ENCODE peak calls at places on chromosomes 4 and X, in five cellular contexts. I, X, N, P and L are unnamed samples.

GRCh38 chr4:181962321-181962720 is 280.9 kb upstream of the TENM3 start:
- DNase-seq in I (no peak), X (no peak), N (no peak), P (no peak), L (no peak)

GRCh38 chrX:111868726-111869638 is 7.0 kb upstream of the TRPC5OS start:
- DNase-seq in I (peak), X (no peak), N (no peak), P (no peak), L (no peak)

GRCh38 chr4:95165926-95166524 is 382.7 kb downstream of the UNC5C start:
- DNase-seq in I (peak), X (peak), N (peak), P (peak), L (no peak)

GRCh38 chrX:15855562-15856256 is 1.1 kb upstream of the AP1S2 start:
- DNase-seq in I (peak), X (no peak), N (no peak), P (no peak), L (peak)

GRCh38 chr4:93731448-93731847 is 97.1 kb upstream of the ATOH1 start:
- DNase-seq in I (no peak), X (no peak), N (no peak), P (no peak), L (no peak)

GRCh38 chr4:188162698-188163097 is 23.5 kb downstream of the TRIML1 start:
- DNase-seq in I (no peak), X (no peak), N (no peak), P (no peak), L (no peak)

GRCh38 chrX:153828723-153829548 is 1.4 kb downstream of the PDZD4 start:
- DNase-seq in I (no peak), X (no peak), N (no peak), P (no peak), L (no peak)

GRCh38 chrX:122565952-122566351 is 618.1 kb upstream of the GRIA3 start:
- DNase-seq in I (no peak), X (no peak), N (no peak), P (no peak), L (no peak)

GRCh38 chrX:136162827-136163427 is 15.6 kb downstream of the FHL1 start:
- DNase-seq in I (peak), X (peak), N (peak), P (no peak), L (peak)

GRCh38 chrX:28498658-28499057 is 88.6 kb upstream of the IL1RAPL1 start:
- DNase-seq in I (no peak), X (no peak), N (no peak), P (no peak), L (no peak)

GRCh38 chr4:150348079-150348478 is 233.9 kb upstream of the MAB21L2 start:
- DNase-seq in I (no peak), X (no peak), N (no peak), P (no peak), L (no peak)

GRCh38 chr4:187903700-187904099 is 91.9 kb upstream of the ZFP42 start:
- DNase-seq in I (no peak), X (no peak), N (no peak), P (no peak), L (no peak)

GRCh38 chr4:169854090-169854489 is 96.3 kb upstream of the HPF1 start:
- DNase-seq in I (no peak), X (no peak), N (no peak), P (no peak), L (no peak)

GRCh38 chrX:43277879-43278278 is 378.2 kb upstream of the MAOA start:
- DNase-seq in I (no peak), X (no peak), N (no peak), P (no peak), L (no peak)

GRCh38 chr4:105192910-105193309 is 46.2 kb downstream of the TET2 start:
- DNase-seq in I (no peak), X (no peak), N (no peak), P (no peak), L (no peak)

GRCh38 chr4:78482281-78482680 is 69.3 kb upstream of the ANXA3 start:
- DNase-seq in I (no peak), X (no peak), N (no peak), P (no peak), L (no peak)

GRCh38 chrX:44439242-44439641 is 95.8 kb upstream of the EFHC2 start:
- DNase-seq in I (no peak), X (no peak), N (no peak), P (no peak), L (no peak)

GRCh38 chr4:120769227-120769626 is 153.3 kb downstream of the PRDM5 start:
- DNase-seq in I (no peak), X (no peak), N (no peak), P (no peak), L (no peak)

GRCh38 chr4:16090306-16090705 is 6.5 kb upstream of the PROM1 start:
- DNase-seq in I (no peak), X (no peak), N (no peak), P (no peak), L (no peak)

GRCh38 chr4:139020384-139020783 is 4.8 kb downstream of the NOCT start:
- DNase-seq in I (no peak), X (no peak), N (no peak), P (no peak), L (no peak)

GRCh38 chr4:129614581-129614980 is 518.6 kb downstream of the C4orf33 start:
- DNase-seq in I (no peak), X (no peak), N (no peak), P (no peak), L (no peak)

GRCh38 chr4:133154725-133155124 is 5.6 kb downstream of the PCDH10 start:
- DNase-seq in I (peak), X (no peak), N (peak), P (no peak), L (no peak)